ENCODE peak calls at places on chromosome 4, in ten cellular contexts. One of them, this sample, is unnamed.

GRCh38 chr4:175770555-175770954 is 41.5 kb downstream of the GPM6A start:
- DNase-seq in effector memory CD4-positive, alpha-beta T cell: no peak
- DNase-seq in GM06990: no peak
- DNase-seq in iris pigment epithelial cell: peak
- DNase-seq in fibroblast of pulmonary artery: no peak
- DNase-seq in HS-27A: no peak
- DNase-seq in psoas muscle: no peak
- DNase-seq in activated T-helper 9 cell treated with anti-CD3 and anti-CD28 coated beads, Interleukin-2, amount 50 U/mL, for 16 hours: no peak
- DNase-seq in H9: no peak
- DNase-seq in nucleus accumbens: no peak
- DNase-seq in this sample: no peak

GRCh38 chr4:5014007-5014682 is 5.1 kb downstream of the CYTL1 start:
- DNase-seq in effector memory CD4-positive, alpha-beta T cell: no peak
- DNase-seq in GM06990: no peak
- DNase-seq in iris pigment epithelial cell: no peak
- DNase-seq in fibroblast of pulmonary artery: no peak
- DNase-seq in HS-27A: no peak
- DNase-seq in psoas muscle: no peak
- DNase-seq in activated T-helper 9 cell treated with anti-CD3 and anti-CD28 coated beads, Interleukin-2, amount 50 U/mL, for 16 hours: no peak
- DNase-seq in H9: peak
- DNase-seq in nucleus accumbens: no peak
- DNase-seq in this sample: no peak

GRCh38 chr4:35793045-35793722 is 451.1 kb downstream of the ARAP2 start:
- DNase-seq in effector memory CD4-positive, alpha-beta T cell: no peak
- DNase-seq in GM06990: no peak
- DNase-seq in iris pigment epithelial cell: peak
- DNase-seq in fibroblast of pulmonary artery: peak
- DNase-seq in HS-27A: no peak
- DNase-seq in psoas muscle: no peak
- DNase-seq in activated T-helper 9 cell treated with anti-CD3 and anti-CD28 coated beads, Interleukin-2, amount 50 U/mL, for 16 hours: no peak
- DNase-seq in H9: no peak
- DNase-seq in nucleus accumbens: no peak
- DNase-seq in this sample: no peak

GRCh38 chr4:112752510-112752909 is 115.6 kb downstream of the LARP7 start:
- DNase-seq in effector memory CD4-positive, alpha-beta T cell: no peak
- DNase-seq in GM06990: no peak
- DNase-seq in iris pigment epithelial cell: no peak
- DNase-seq in fibroblast of pulmonary artery: no peak
- DNase-seq in HS-27A: no peak
- DNase-seq in psoas muscle: no peak
- DNase-seq in activated T-helper 9 cell treated with anti-CD3 and anti-CD28 coated beads, Interleukin-2, amount 50 U/mL, for 16 hours: no peak
- DNase-seq in H9: no peak
- DNase-seq in nucleus accumbens: no peak
- DNase-seq in this sample: no peak

GRCh38 chr4:119233750-119234149 is 21.2 kb downstream of the USP53 start:
- DNase-seq in effector memory CD4-positive, alpha-beta T cell: no peak
- DNase-seq in GM06990: no peak
- DNase-seq in iris pigment epithelial cell: peak
- DNase-seq in fibroblast of pulmonary artery: peak
- DNase-seq in HS-27A: no peak
- DNase-seq in psoas muscle: no peak
- DNase-seq in activated T-helper 9 cell treated with anti-CD3 and anti-CD28 coated beads, Interleukin-2, amount 50 U/mL, for 16 hours: no peak
- DNase-seq in H9: no peak
- DNase-seq in nucleus accumbens: no peak
- DNase-seq in this sample: no peak

GRCh38 chr4:110092646-110093045 is 105.8 kb downstream of the ELOVL6 start:
- DNase-seq in effector memory CD4-positive, alpha-beta T cell: no peak
- DNase-seq in GM06990: no peak
- DNase-seq in iris pigment epithelial cell: peak
- DNase-seq in fibroblast of pulmonary artery: no peak
- DNase-seq in HS-27A: no peak
- DNase-seq in psoas muscle: no peak
- DNase-seq in activated T-helper 9 cell treated with anti-CD3 and anti-CD28 coated beads, Interleukin-2, amount 50 U/mL, for 16 hours: no peak
- DNase-seq in H9: no peak
- DNase-seq in nucleus accumbens: no peak
- DNase-seq in this sample: no peak

GRCh38 chr4:39814403-39815185 is 116.7 kb downstream of the UBE2K start:
- DNase-seq in effector memory CD4-positive, alpha-beta T cell: peak
- DNase-seq in GM06990: peak
- DNase-seq in iris pigment epithelial cell: peak
- DNase-seq in fibroblast of pulmonary artery: peak
- DNase-seq in HS-27A: no peak
- DNase-seq in psoas muscle: no peak
- DNase-seq in activated T-helper 9 cell treated with anti-CD3 and anti-CD28 coated beads, Interleukin-2, amount 50 U/mL, for 16 hours: no peak
- DNase-seq in H9: no peak
- DNase-seq in nucleus accumbens: no peak
- DNase-seq in this sample: peak

GRCh38 chr4:82561745-82562552 is at the start of gene TMEM150C:
- DNase-seq in effector memory CD4-positive, alpha-beta T cell: no peak
- DNase-seq in GM06990: no peak
- DNase-seq in iris pigment epithelial cell: peak
- DNase-seq in fibroblast of pulmonary artery: peak
- DNase-seq in HS-27A: no peak
- DNase-seq in psoas muscle: peak
- DNase-seq in activated T-helper 9 cell treated with anti-CD3 and anti-CD28 coated beads, Interleukin-2, amount 50 U/mL, for 16 hours: no peak
- DNase-seq in H9: peak
- DNase-seq in nucleus accumbens: no peak
- DNase-seq in this sample: no peak

GRCh38 chr4:117817316-117817715 is 217.0 kb upstream of the NDST3 start:
- DNase-seq in effector memory CD4-positive, alpha-beta T cell: no peak
- DNase-seq in GM06990: no peak
- DNase-seq in iris pigment epithelial cell: no peak
- DNase-seq in fibroblast of pulmonary artery: no peak
- DNase-seq in HS-27A: no peak
- DNase-seq in psoas muscle: no peak
- DNase-seq in activated T-helper 9 cell treated with anti-CD3 and anti-CD28 coated beads, Interleukin-2, amount 50 U/mL, for 16 hours: no peak
- DNase-seq in H9: no peak
- DNase-seq in nucleus accumbens: no peak
- DNase-seq in this sample: no peak

GRCh38 chr4:41369680-41370079 is 113.0 kb downstream of the UCHL1 start:
- DNase-seq in effector memory CD4-positive, alpha-beta T cell: no peak
- DNase-seq in GM06990: no peak
- DNase-seq in iris pigment epithelial cell: peak
- DNase-seq in fibroblast of pulmonary artery: peak
- DNase-seq in HS-27A: no peak
- DNase-seq in psoas muscle: peak
- DNase-seq in activated T-helper 9 cell treated with anti-CD3 and anti-CD28 coated beads, Interleukin-2, amount 50 U/mL, for 16 hours: no peak
- DNase-seq in H9: no peak
- DNase-seq in nucleus accumbens: peak
- DNase-seq in this sample: no peak

GRCh38 chr4:150089732-150090131 is 11.5 kb downstream of the DCLK2 start:
- DNase-seq in effector memory CD4-positive, alpha-beta T cell: no peak
- DNase-seq in GM06990: no peak
- DNase-seq in iris pigment epithelial cell: no peak
- DNase-seq in fibroblast of pulmonary artery: no peak
- DNase-seq in HS-27A: no peak
- DNase-seq in psoas muscle: no peak
- DNase-seq in activated T-helper 9 cell treated with anti-CD3 and anti-CD28 coated beads, Interleukin-2, amount 50 U/mL, for 16 hours: no peak
- DNase-seq in H9: no peak
- DNase-seq in nucleus accumbens: no peak
- DNase-seq in this sample: no peak

GRCh38 chr4:188960411-188961093 is 821.3 kb downstream of the TRIML1 start:
- DNase-seq in effector memory CD4-positive, alpha-beta T cell: no peak
- DNase-seq in GM06990: no peak
- DNase-seq in iris pigment epithelial cell: peak
- DNase-seq in fibroblast of pulmonary artery: peak
- DNase-seq in HS-27A: no peak
- DNase-seq in psoas muscle: no peak
- DNase-seq in activated T-helper 9 cell treated with anti-CD3 and anti-CD28 coated beads, Interleukin-2, amount 50 U/mL, for 16 hours: no peak
- DNase-seq in H9: no peak
- DNase-seq in nucleus accumbens: no peak
- DNase-seq in this sample: no peak

This sample was measured in suprapubic skin.